ENCODE peak calls at places on chromosomes 13 and 19, in five cellular contexts. X is stimulated activated CD8-positive, alpha-beta memory T cell treated with anti-CD3 and anti-CD28 coated beads, Interleukin-15, amount 100 ng/mL, for 48 hours; W is tibial nerve; V is activated gamma-delta T cell treated with Interleukin-2 at 50 U/mL for 16 hours; G is central memory CD4-positive, alpha-beta T cell. L is an unnamed sample.

GRCh38 chr13:85497652-85498051 is 301.6 kb downstream of the SLITRK6 start:
- DNase-seq in W (no peak), V (no peak), G (no peak), X (no peak), L (peak)

GRCh38 chr19:50512999-50513745 is 541 bp downstream of the ASPDH start:
- DNase-seq in G (no peak), X (no peak), W (no peak), V (no peak), L (no peak)

GRCh38 chr19:50432658-50433057 is at the start of gene MYBPC2:
- DNase-seq in X (no peak), G (no peak), W (no peak), V (no peak), L (no peak)

GRCh38 chr13:32940601-32941000 is 75.6 kb upstream of the KL start:
- DNase-seq in W (no peak), V (no peak), G (no peak), X (no peak), L (peak)

GRCh38 chr13:27765650-27766049 is 26.6 kb upstream of the GSX1 start:
- DNase-seq in X (no peak), G (no peak), V (no peak), W (no peak), L (no peak)

GRCh38 chr19:8020681-8021080 is 15.2 kb upstream of the ELAVL1 start:
- DNase-seq in X (no peak), W (no peak), V (no peak), G (no peak), L (no peak)

GRCh38 chr19:13102666-13103584 is at the start of gene LYL1:
- DNase-seq in G (no peak), W (no peak), V (no peak), X (no peak), L (peak)

GRCh38 chr19:55467236-55468053 is 2.9 kb upstream of the C19orf85 start:
- DNase-seq in W (peak), G (peak), V (peak), X (peak), L (peak)

GRCh38 chr19:48341006-48341405 is 15.7 kb downstream of the EMP3 start:
- DNase-seq in G (no peak), X (no peak), W (no peak), V (no peak), L (no peak)

GRCh38 chr13:40660270-40660669 is 6.2 kb downstream of the FOXO1 start:
- DNase-seq in X (no peak), V (no peak), G (no peak), W (no peak), L (no peak)

GRCh38 chr13:101341464-101341863 is 74.8 kb downstream of the NALCN start:
- DNase-seq in W (no peak), X (no peak), G (no peak), V (no peak), L (no peak)

GRCh38 chr19:48511800-48512503 is at the start of gene LMTK3:
- DNase-seq in G (peak), W (no peak), V (peak), X (peak), L (peak)

GRCh38 chr13:68124437-68125086 is 894.4 kb upstream of the PCDH9 start:
- DNase-seq in V (no peak), W (no peak), X (no peak), G (no peak), L (no peak)

GRCh38 chr13:49649244-49649962 is 21.1 kb downstream of the ARL11 start:
- DNase-seq in W (no peak), X (no peak), V (no peak), G (no peak), L (peak)

GRCh38 chr19:17184381-17184841 is 30.7 kb upstream of the USE1 start:
- DNase-seq in W (no peak), V (peak), X (no peak), G (peak), L (no peak)